ENCODE peak calls at places on chromosomes 11 and 22, in six cellular contexts. L, E, T, G, X and J are unnamed samples.
A peak's percentile ranks its signal among the peaks of the same experiment; 100 is the strongest.

GRCh38 chr11:17244046-17244445 is 32.5 kb upstream of the NUCB2 start:
- DNase-seq in X (no peak), L (no peak), G (no peak), T (no peak), E (no peak), J (no peak)

GRCh38 chr11:126790550-126790981 is 210.0 kb downstream of the KIRREL3 start:
- DNase-seq in X (peak; percentile 98), G (no peak), L (no peak), E (no peak), T (no peak), J (peak; percentile 1)

GRCh38 chr22:32870474-32870873 is 69.0 kb downstream of the TIMP3 start:
- DNase-seq in G (no peak), T (no peak), X (no peak), E (no peak), L (no peak), J (no peak)

GRCh38 chr11:12806113-12806512 is 131.9 kb downstream of the TEAD1 start:
- DNase-seq in L (no peak), T (no peak), E (no peak), X (peak; percentile 48), G (no peak), J (no peak)

GRCh38 chr22:40436460-40437431 is 66.4 kb downstream of the SGSM3 start:
- DNase-seq in G (no peak), L (no peak), X (peak; percentile 74), T (no peak), E (peak; percentile 63), J (peak; percentile 82)

GRCh38 chr11:125114518-125114917 is 3.1 kb upstream of the TMEM218 start:
- DNase-seq in L (no peak), T (no peak), E (no peak), G (no peak), X (no peak), J (peak; percentile 29)

GRCh38 chr11:81494431-81494830 is 1239.2 kb downstream of the FAM181B start:
- DNase-seq in E (no peak), G (no peak), X (no peak), T (no peak), L (no peak), J (no peak)

GRCh38 chr22:49021926-49022815 is 805.5 kb downstream of the BRD1 start:
- DNase-seq in G (no peak), X (no peak), E (peak; percentile 3), L (no peak), T (no peak), J (no peak)

GRCh38 chr11:110777765-110778164 is 65.5 kb upstream of the ARHGAP20 start:
- DNase-seq in T (peak; percentile 49), L (no peak), E (no peak), G (no peak), X (peak; percentile 87), J (no peak)

GRCh38 chr22:40922484-40923303 is 28.5 kb upstream of the RBX1 start:
- DNase-seq in L (no peak), G (peak; percentile 16), E (peak; percentile 12), T (no peak), X (peak; percentile 72), J (peak; percentile 88)

GRCh38 chr11:66130978-66131377 is 60.9 kb downstream of the PACS1 start:
- DNase-seq in T (no peak), X (no peak), G (no peak), L (no peak), E (no peak), J (no peak)

GRCh38 chr11:61413496-61413895 is 16.3 kb downstream of the CPSF7 start:
- DNase-seq in G (no peak), E (peak; percentile 50), L (no peak), T (no peak), X (peak; percentile 41), J (no peak)

GRCh38 chr11:82046778-82047177 is 686.9 kb downstream of the FAM181B start:
- DNase-seq in L (no peak), G (no peak), X (peak; percentile 3), E (no peak), T (no peak), J (no peak)

GRCh38 chr22:24693359-24693758 is 81.2 kb downstream of the PIWIL3 start:
- DNase-seq in X (peak; percentile 62), G (no peak), L (no peak), T (no peak), E (no peak), J (no peak)

GRCh38 chr11:92735039-92735438 is 234.4 kb upstream of the MTNR1B start:
- DNase-seq in G (no peak), L (no peak), E (no peak), X (no peak), T (no peak), J (no peak)

GRCh38 chr22:29302402-29302680 is 4.1 kb upstream of the GAS2L1 start:
- DNase-seq in G (no peak), X (no peak), L (no peak), T (no peak), E (no peak), J (no peak)

GRCh38 chr22:36340621-36341020 is 47.1 kb downstream of the MYH9 start:
- DNase-seq in E (no peak), G (no peak), T (peak; percentile 56), X (no peak), L (peak; percentile 64), J (no peak)

GRCh38 chr11:91804057-91804456 is 420.6 kb upstream of the FAT3 start:
- DNase-seq in X (no peak), E (no peak), L (no peak), G (no peak), T (no peak), J (no peak)

GRCh38 chr11:116782728-116783127 is 5.1 kb downstream of the ZPR1 start:
- DNase-seq in X (peak; percentile 50), G (no peak), E (no peak), L (no peak), T (no peak), J (no peak)

GRCh38 chr11:47257518-47258316 is at the start of gene NR1H3:
- DNase-seq in X (peak; percentile 66), T (peak; percentile 79), E (peak; percentile 90), L (peak; percentile 88), G (peak; percentile 62), J (peak; percentile 43)

GRCh38 chr22:48559647-48560388 is 1267.9 kb downstream of the BRD1 start:
- DNase-seq in L (no peak), E (no peak), G (no peak), T (no peak), X (no peak), J (no peak)

GRCh38 chr11:111663820-111664219 is 61.6 kb downstream of the SIK2 start:
- DNase-seq in X (no peak), E (peak; percentile 56), G (no peak), L (peak; percentile 44), T (peak; percentile 73), J (no peak)

GRCh38 chr11:8800498-8801110 is 110.4 kb upstream of the AKIP1 start:
- DNase-seq in G (no peak), X (no peak), L (no peak), T (no peak), E (peak; percentile 29), J (no peak)

GRCh38 chr11:101914737-101915426 is at the start of gene CEP126:
- DNase-seq in X (peak; percentile 93), G (peak; percentile 94), E (peak; percentile 95), L (peak; percentile 92), T (peak; percentile 93), J (peak; percentile 84)

GRCh38 chr11:131748146-131749050 is 378.0 kb downstream of the NTM start:
- DNase-seq in T (peak; percentile 48), L (peak; percentile 55), E (peak; percentile 56), X (peak; percentile 79), G (peak; percentile 27), J (peak; percentile 34)

GRCh38 chr11:76616676-76617552 is 53.6 kb downstream of the LRRC32 start:
- DNase-seq in E (no peak), T (peak; percentile 8), G (no peak), L (no peak), X (no peak), J (no peak)

GRCh38 chr11:121352301-121352891 is 59.8 kb downstream of the SC5D start:
- DNase-seq in X (no peak), L (no peak), G (no peak), E (no peak), T (no peak), J (no peak)

GRCh38 chr22:27834364-27835185 is 33.0 kb upstream of the MN1 start:
- DNase-seq in E (no peak), X (no peak), T (no peak), G (no peak), L (no peak), J (no peak)

GRCh38 chr11:94128746-94129504 is at the start of gene PANX1:
- DNase-seq in X (peak; percentile 85), G (peak; percentile 53), E (peak; percentile 83), T (peak; percentile 80), L (peak; percentile 82), J (peak; percentile 86)
- TF ChIP-seq POLR2A in X (peak; percentile 81), G (no peak), E (peak; percentile 78), T (no peak), L (peak; percentile 91), J (peak; percentile 56)

GRCh38 chr11:59154585-59154984 is 11.9 kb downstream of the FAM111A start:
- DNase-seq in L (no peak), E (no peak), X (peak; percentile 26), T (no peak), G (no peak), J (no peak)

GRCh38 chr11:59151761-59152160 is 9.1 kb downstream of the FAM111A start:
- DNase-seq in X (no peak), E (no peak), L (no peak), T (no peak), G (no peak), J (no peak)

GRCh38 chr11:59157433-59157832 is 14.5 kb upstream of the DTX4 start:
- DNase-seq in T (no peak), X (no peak), G (no peak), E (no peak), L (no peak), J (no peak)

GRCh38 chr11:59158206-59159068 is 13.5 kb upstream of the DTX4 start:
- DNase-seq in T (peak; percentile 58), E (peak; percentile 44), X (peak; percentile 75), L (no peak), G (peak; percentile 62), J (peak; percentile 74)

DNA sequence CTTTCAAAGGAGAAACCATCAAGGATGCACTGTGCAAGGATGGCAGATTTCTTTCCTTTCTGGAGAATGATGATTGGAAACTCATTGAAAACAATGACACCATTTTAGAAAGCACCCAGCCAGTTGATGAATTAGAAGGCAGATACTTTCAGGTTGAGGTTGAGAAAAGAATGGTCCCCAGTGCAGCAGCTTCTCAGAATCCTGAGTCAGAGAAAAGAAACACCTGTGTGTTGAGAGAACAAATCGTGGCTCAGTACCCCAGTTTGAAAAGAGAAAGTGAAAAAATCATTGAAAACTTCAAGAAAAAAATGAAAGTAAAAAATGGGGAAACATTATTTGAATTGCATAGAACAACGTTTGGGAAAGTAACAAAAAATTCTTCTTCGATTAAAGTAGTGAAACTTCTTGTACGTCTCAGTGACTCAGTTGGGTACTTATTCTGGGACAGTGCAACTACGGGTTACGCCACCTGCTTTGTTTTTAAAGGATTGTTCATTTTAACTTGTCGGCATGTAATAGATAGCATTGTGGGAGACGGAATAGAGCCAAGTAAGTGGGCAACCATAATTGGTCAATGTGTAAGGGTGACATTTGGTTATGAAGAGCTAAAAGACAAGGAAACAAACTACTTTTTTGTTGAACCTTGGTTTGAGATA is 9.8 kb downstream of the FAM111A start:
- DNase-seq in L (no peak), G (no peak), X (no peak), T (no peak), E (no peak), J (no peak)
- TF ChIP-seq POLR2A in L (no peak), G (no peak), X (no peak), T (no peak), E (no peak), J (no peak)

GRCh38 chr11:62612366-62613274 is at the start of the genes EML3 and ROM1:
- DNase-seq in G (peak; percentile 88), X (peak; percentile 63), L (peak; percentile 92), E (peak; percentile 92), T (peak; percentile 86), J (peak; percentile 91)
- TF ChIP-seq POLR2A in G (no peak), X (no peak), L (peak; percentile 21), E (peak; percentile 21), T (no peak), J (no peak)

GRCh38 chr11:34624069-34624468 is 3.2 kb downstream of the EHF start:
- DNase-seq in G (no peak), X (no peak), E (no peak), L (no peak), T (peak; percentile 76), J (no peak)
- TF ChIP-seq POLR2A in G (no peak), X (no peak), E (no peak), L (no peak), T (no peak), J (no peak)